ENCODE peak calls at places on chromosome 13, in nine cellular contexts. One of them, this sample, is unnamed.

GRCh38 chr13:102555914-102556553 is 40.8 kb upstream of the TPP2 start:
- DNase-seq in tibial nerve: no peak
- DNase-seq in HTR-8/SVneo: peak
- DNase-seq in upper lobe of right lung: no peak
- DNase-seq in T-helper 17 cell: no peak
- DNase-seq in osteocyte: no peak
- DNase-seq in transverse colon: no peak
- DNase-seq in nephron progenitor cell: no peak
- DNase-seq in cortex of kidney: no peak
- DNase-seq in this sample: peak

GRCh38 chr13:48873081-48873480 is 102.6 kb upstream of the FNDC3A start:
- DNase-seq in tibial nerve: no peak
- DNase-seq in HTR-8/SVneo: no peak
- DNase-seq in upper lobe of right lung: no peak
- DNase-seq in T-helper 17 cell: no peak
- DNase-seq in osteocyte: no peak
- DNase-seq in transverse colon: no peak
- DNase-seq in nephron progenitor cell: no peak
- DNase-seq in cortex of kidney: no peak
- DNase-seq in this sample: peak

GRCh38 chr13:30787747-30788535 is 52.6 kb downstream of the ALOX5AP start:
- DNase-seq in tibial nerve: no peak
- DNase-seq in HTR-8/SVneo: no peak
- DNase-seq in upper lobe of right lung: no peak
- DNase-seq in T-helper 17 cell: no peak
- DNase-seq in osteocyte: no peak
- DNase-seq in transverse colon: no peak
- DNase-seq in nephron progenitor cell: no peak
- DNase-seq in cortex of kidney: no peak
- DNase-seq in this sample: no peak

GRCh38 chr13:100095498-100095897 is 6.6 kb downstream of the PCCA start:
- DNase-seq in tibial nerve: no peak
- DNase-seq in HTR-8/SVneo: no peak
- DNase-seq in upper lobe of right lung: no peak
- DNase-seq in T-helper 17 cell: no peak
- DNase-seq in osteocyte: no peak
- DNase-seq in transverse colon: no peak
- DNase-seq in nephron progenitor cell: no peak
- DNase-seq in cortex of kidney: no peak
- DNase-seq in this sample: no peak

GRCh38 chr13:30355405-30355741 is 48.0 kb upstream of the KATNAL1 start:
- DNase-seq in tibial nerve: no peak
- DNase-seq in HTR-8/SVneo: no peak
- DNase-seq in upper lobe of right lung: peak
- DNase-seq in T-helper 17 cell: no peak
- DNase-seq in osteocyte: no peak
- DNase-seq in transverse colon: no peak
- DNase-seq in nephron progenitor cell: peak
- DNase-seq in cortex of kidney: no peak
- DNase-seq in this sample: no peak

GRCh38 chr13:72820156-72820897 is 38.4 kb downstream of the PIBF1 start:
- DNase-seq in tibial nerve: no peak
- DNase-seq in HTR-8/SVneo: no peak
- DNase-seq in upper lobe of right lung: no peak
- DNase-seq in T-helper 17 cell: no peak
- DNase-seq in osteocyte: no peak
- DNase-seq in transverse colon: no peak
- DNase-seq in nephron progenitor cell: no peak
- DNase-seq in cortex of kidney: no peak
- DNase-seq in this sample: peak

GRCh38 chr13:42808572-42808971 is 27.2 kb downstream of the FAM216B start:
- DNase-seq in tibial nerve: no peak
- DNase-seq in HTR-8/SVneo: no peak
- DNase-seq in upper lobe of right lung: no peak
- DNase-seq in T-helper 17 cell: no peak
- DNase-seq in osteocyte: no peak
- DNase-seq in transverse colon: no peak
- DNase-seq in nephron progenitor cell: no peak
- DNase-seq in cortex of kidney: no peak
- DNase-seq in this sample: no peak

GRCh38 chr13:32645854-32646253 is 59.6 kb downstream of the PDS5B start:
- DNase-seq in tibial nerve: no peak
- DNase-seq in HTR-8/SVneo: no peak
- DNase-seq in upper lobe of right lung: no peak
- DNase-seq in T-helper 17 cell: no peak
- DNase-seq in osteocyte: no peak
- DNase-seq in transverse colon: no peak
- DNase-seq in nephron progenitor cell: no peak
- DNase-seq in cortex of kidney: no peak
- DNase-seq in this sample: no peak

GRCh38 chr13:95155504-95155903 is 145.7 kb downstream of the ABCC4 start:
- DNase-seq in tibial nerve: no peak
- DNase-seq in HTR-8/SVneo: no peak
- DNase-seq in upper lobe of right lung: no peak
- DNase-seq in T-helper 17 cell: no peak
- DNase-seq in osteocyte: no peak
- DNase-seq in transverse colon: no peak
- DNase-seq in nephron progenitor cell: no peak
- DNase-seq in cortex of kidney: no peak
- DNase-seq in this sample: no peak

GRCh38 chr13:98370806-98371553 is 193.9 kb upstream of the RNF113B start:
- DNase-seq in tibial nerve: no peak
- DNase-seq in HTR-8/SVneo: no peak
- DNase-seq in upper lobe of right lung: no peak
- DNase-seq in T-helper 17 cell: no peak
- DNase-seq in osteocyte: no peak
- DNase-seq in transverse colon: peak
- DNase-seq in nephron progenitor cell: no peak
- DNase-seq in cortex of kidney: no peak
- DNase-seq in this sample: peak

GRCh38 chr13:82305588-82305987 is 1576.7 kb downstream of the SLITRK1 start:
- DNase-seq in tibial nerve: no peak
- DNase-seq in HTR-8/SVneo: no peak
- DNase-seq in upper lobe of right lung: no peak
- DNase-seq in T-helper 17 cell: no peak
- DNase-seq in osteocyte: no peak
- DNase-seq in transverse colon: no peak
- DNase-seq in nephron progenitor cell: no peak
- DNase-seq in cortex of kidney: no peak
- DNase-seq in this sample: no peak

GRCh38 chr13:95155093-95155492 is 146.2 kb downstream of the ABCC4 start:
- DNase-seq in tibial nerve: no peak
- DNase-seq in HTR-8/SVneo: no peak
- DNase-seq in upper lobe of right lung: no peak
- DNase-seq in T-helper 17 cell: no peak
- DNase-seq in osteocyte: no peak
- DNase-seq in transverse colon: no peak
- DNase-seq in nephron progenitor cell: no peak
- DNase-seq in cortex of kidney: no peak
- DNase-seq in this sample: peak

GRCh38 chr13:58300224-58300623 is 668.7 kb downstream of the PCDH17 start:
- DNase-seq in tibial nerve: no peak
- DNase-seq in HTR-8/SVneo: no peak
- DNase-seq in upper lobe of right lung: no peak
- DNase-seq in T-helper 17 cell: no peak
- DNase-seq in osteocyte: no peak
- DNase-seq in transverse colon: no peak
- DNase-seq in nephron progenitor cell: no peak
- DNase-seq in cortex of kidney: no peak
- DNase-seq in this sample: no peak

GRCh38 chr13:112152846-112153245 is 85.9 kb downstream of the SOX1 start:
- DNase-seq in tibial nerve: no peak
- DNase-seq in HTR-8/SVneo: no peak
- DNase-seq in upper lobe of right lung: peak
- DNase-seq in T-helper 17 cell: no peak
- DNase-seq in osteocyte: no peak
- DNase-seq in transverse colon: no peak
- DNase-seq in nephron progenitor cell: no peak
- DNase-seq in cortex of kidney: no peak
- DNase-seq in this sample: no peak

GRCh38 chr13:113491418-113491883 is 940 bp upstream of the DCUN1D2 start:
- DNase-seq in tibial nerve: no peak
- DNase-seq in HTR-8/SVneo: no peak
- DNase-seq in upper lobe of right lung: no peak
- DNase-seq in T-helper 17 cell: no peak
- DNase-seq in osteocyte: peak
- DNase-seq in transverse colon: peak
- DNase-seq in nephron progenitor cell: peak
- DNase-seq in cortex of kidney: no peak
- DNase-seq in this sample: peak

GRCh38 chr13:27960362-27961226 is 8.5 kb downstream of the CDX2 start:
- DNase-seq in tibial nerve: no peak
- DNase-seq in HTR-8/SVneo: no peak
- DNase-seq in upper lobe of right lung: peak
- DNase-seq in T-helper 17 cell: no peak
- DNase-seq in osteocyte: no peak
- DNase-seq in transverse colon: peak
- DNase-seq in nephron progenitor cell: peak
- DNase-seq in cortex of kidney: no peak
- DNase-seq in this sample: peak

GRCh38 chr13:97631158-97631557 is 197.2 kb downstream of the RAP2A start:
- DNase-seq in tibial nerve: no peak
- DNase-seq in HTR-8/SVneo: no peak
- DNase-seq in upper lobe of right lung: no peak
- DNase-seq in T-helper 17 cell: no peak
- DNase-seq in osteocyte: no peak
- DNase-seq in transverse colon: no peak
- DNase-seq in nephron progenitor cell: no peak
- DNase-seq in cortex of kidney: no peak
- DNase-seq in this sample: no peak

GRCh38 chr13:75139291-75139690 is 342.7 kb downstream of the TBC1D4 start:
- DNase-seq in tibial nerve: no peak
- DNase-seq in HTR-8/SVneo: no peak
- DNase-seq in upper lobe of right lung: no peak
- DNase-seq in T-helper 17 cell: no peak
- DNase-seq in osteocyte: no peak
- DNase-seq in transverse colon: no peak
- DNase-seq in nephron progenitor cell: no peak
- DNase-seq in cortex of kidney: no peak
- DNase-seq in this sample: peak

GRCh38 chr13:102869948-102870676 is 24.3 kb downstream of the ERCC5 start:
- DNase-seq in tibial nerve: no peak
- DNase-seq in HTR-8/SVneo: no peak
- DNase-seq in upper lobe of right lung: no peak
- DNase-seq in T-helper 17 cell: no peak
- DNase-seq in osteocyte: no peak
- DNase-seq in transverse colon: no peak
- DNase-seq in nephron progenitor cell: no peak
- DNase-seq in cortex of kidney: no peak
- DNase-seq in this sample: no peak

GRCh38 chr13:98405107-98405571 is 171.8 kb downstream of the STK24 start:
- DNase-seq in tibial nerve: no peak
- DNase-seq in HTR-8/SVneo: no peak
- DNase-seq in upper lobe of right lung: no peak
- DNase-seq in T-helper 17 cell: no peak
- DNase-seq in osteocyte: no peak
- DNase-seq in transverse colon: no peak
- DNase-seq in nephron progenitor cell: peak
- DNase-seq in cortex of kidney: no peak
- DNase-seq in this sample: no peak

GRCh38 chr13:42373048-42373812 is 101.3 kb downstream of the AKAP11 start:
- DNase-seq in tibial nerve: no peak
- DNase-seq in HTR-8/SVneo: no peak
- DNase-seq in upper lobe of right lung: no peak
- DNase-seq in T-helper 17 cell: no peak
- DNase-seq in osteocyte: no peak
- DNase-seq in transverse colon: no peak
- DNase-seq in nephron progenitor cell: no peak
- DNase-seq in cortex of kidney: no peak
- DNase-seq in this sample: no peak

GRCh38 chr13:74003374-74003773 is 130.8 kb downstream of the KLF12 start:
- DNase-seq in tibial nerve: no peak
- DNase-seq in HTR-8/SVneo: no peak
- DNase-seq in upper lobe of right lung: no peak
- DNase-seq in T-helper 17 cell: no peak
- DNase-seq in osteocyte: no peak
- DNase-seq in transverse colon: no peak
- DNase-seq in nephron progenitor cell: no peak
- DNase-seq in cortex of kidney: no peak
- DNase-seq in this sample: no peak

GRCh38 chr13:43245374-43245964 is 222.1 kb downstream of the DNAJC15 start:
- DNase-seq in tibial nerve: no peak
- DNase-seq in HTR-8/SVneo: peak
- DNase-seq in upper lobe of right lung: no peak
- DNase-seq in T-helper 17 cell: no peak
- DNase-seq in osteocyte: no peak
- DNase-seq in transverse colon: no peak
- DNase-seq in nephron progenitor cell: no peak
- DNase-seq in cortex of kidney: no peak
- DNase-seq in this sample: peak

GRCh38 chr13:37385248-37385647 is 213.3 kb downstream of the POSTN start:
- DNase-seq in tibial nerve: no peak
- DNase-seq in HTR-8/SVneo: no peak
- DNase-seq in upper lobe of right lung: no peak
- DNase-seq in T-helper 17 cell: no peak
- DNase-seq in osteocyte: no peak
- DNase-seq in transverse colon: no peak
- DNase-seq in nephron progenitor cell: no peak
- DNase-seq in cortex of kidney: no peak
- DNase-seq in this sample: no peak

This sample was measured in fibroblast of villous mesenchyme.